ENCODE peak calls at places on chromosomes 2 and 18, in four cellular contexts. G is A549, Q is uterus, D is H54. E is an unnamed sample.

GRCh38 chr2:170324640-170325046 is 146.7 kb downstream of the MYO3B start:
- DNase-seq in D (peak), G (peak), Q (no peak), E (no peak)

GRCh38 chr2:37441055-37441454 is 96.6 kb downstream of the QPCT start:
- DNase-seq in Q (no peak), D (no peak), G (no peak), E (no peak)

GRCh38 chr2:167862787-167863186 is 384.6 kb downstream of the STK39 start:
- DNase-seq in Q (no peak), G (no peak), D (peak), E (no peak)

GRCh38 chr2:173354601-173355131 is at the start of gene CDCA7:
- DNase-seq in D (peak), Q (peak), G (peak), E (peak)

GRCh38 chr2:173451137-173451536 is 96.5 kb downstream of the CDCA7 start:
- DNase-seq in Q (no peak), G (no peak), D (no peak), E (no peak)

GRCh38 chr18:24160086-24160485 is 21.2 kb downstream of the CABYR start:
- DNase-seq in G (no peak), Q (no peak), D (no peak), E (no peak)

GRCh38 chr2:11692966-11693521 is 23.0 kb upstream of the NTSR2 start:
- DNase-seq in D (no peak), Q (peak), G (peak), E (peak)

GRCh38 chr2:46632349-46632748 is 153.0 kb downstream of the TMEM247 start:
- DNase-seq in D (no peak), Q (no peak), G (peak), E (no peak)

GRCh38 chr2:241885701-241886643 is 16.4 kb downstream of the RTP5 start:
- DNase-seq in D (no peak), G (no peak), Q (no peak), E (no peak)

GRCh38 chr2:98768765-98769476 is 38.0 kb upstream of the MGAT4A start:
- DNase-seq in Q (no peak), G (peak), D (no peak), E (no peak)

GRCh38 chr2:80126596-80127189 is 177.9 kb downstream of the LRRTM1 start:
- DNase-seq in G (no peak), D (no peak), Q (no peak), E (no peak)

GRCh38 chr18:5600376-5601071 is 56.7 kb upstream of the EPB41L3 start:
- DNase-seq in D (no peak), Q (no peak), G (no peak), E (no peak)

GRCh38 chr18:31683968-31684278 is 458 bp downstream of the B4GALT6 start:
- DNase-seq in G (no peak), D (no peak), Q (no peak), E (no peak)

GRCh38 chr2:12320027-12320734 is 396.6 kb upstream of the TRIB2 start:
- DNase-seq in Q (peak), D (no peak), G (no peak), E (no peak)

GRCh38 chr18:58525928-58526424 is 102.9 kb downstream of the ALPK2 start:
- DNase-seq in Q (no peak), D (no peak), G (no peak), E (no peak)

GRCh38 chr18:69718912-69719547 is 228.6 kb downstream of the CD226 start:
- DNase-seq in G (no peak), D (no peak), Q (no peak), E (no peak)

GRCh38 chr2:214311031-214311533 is 99.8 kb upstream of the VWC2L start:
- DNase-seq in Q (no peak), G (peak), D (no peak), E (no peak)

GRCh38 chr18:23646282-23646681 is 16.4 kb downstream of the ANKRD29 start:
- DNase-seq in G (no peak), Q (no peak), D (no peak), E (no peak)

GRCh38 chr2:43848174-43848573 is 9.4 kb downstream of the ABCG8 start:
- DNase-seq in Q (no peak), D (no peak), G (peak), E (no peak)

GRCh38 chr18:41144444-41144843 is 810.6 kb upstream of the PIK3C3 start:
- DNase-seq in G (no peak), D (no peak), Q (no peak), E (no peak)

GRCh38 chr18:58316400-58316942 is 272.4 kb downstream of the NEDD4L start:
- DNase-seq in D (no peak), Q (no peak), G (no peak), E (no peak)

GRCh38 chr18:58603365-58604067 is 25.4 kb downstream of the ALPK2 start:
- DNase-seq in Q (no peak), G (no peak), D (no peak), E (no peak)

GRCh38 chr2:96413067-96413722 is 77.6 kb downstream of the NCAPH start:
- DNase-seq in G (peak), D (no peak), Q (no peak), E (no peak)
- TF ChIP-seq POLR2A in G (no peak), D (no peak), Q (no peak), E (no peak)

GRCh38 chr2:135525786-135526185 is 5.2 kb downstream of the ZRANB3 start:
- DNase-seq in G (no peak), D (no peak), Q (no peak), E (no peak)

GRCh38 chr2:135528006-135528405 is 3.0 kb downstream of the ZRANB3 start:
- DNase-seq in D (no peak), Q (no peak), G (no peak), E (no peak)

GRCh38 chr2:135531231-135532197 is at the start of gene R3HDM1:
- DNase-seq in Q (peak), G (peak), D (peak), E (peak)

GRCh38 chr2:135532581-135532980 is 1.3 kb downstream of the R3HDM1 start:
- DNase-seq in G (no peak), Q (no peak), D (no peak), E (no peak)

GRCh38 chr2:135530313-135531230 is at the start of gene ZRANB3:
- DNase-seq in D (peak), G (peak), Q (peak), E (peak)
- TF ChIP-seq POLR2A in D (no peak), G (peak), Q (no peak), E (peak)

DNA sequence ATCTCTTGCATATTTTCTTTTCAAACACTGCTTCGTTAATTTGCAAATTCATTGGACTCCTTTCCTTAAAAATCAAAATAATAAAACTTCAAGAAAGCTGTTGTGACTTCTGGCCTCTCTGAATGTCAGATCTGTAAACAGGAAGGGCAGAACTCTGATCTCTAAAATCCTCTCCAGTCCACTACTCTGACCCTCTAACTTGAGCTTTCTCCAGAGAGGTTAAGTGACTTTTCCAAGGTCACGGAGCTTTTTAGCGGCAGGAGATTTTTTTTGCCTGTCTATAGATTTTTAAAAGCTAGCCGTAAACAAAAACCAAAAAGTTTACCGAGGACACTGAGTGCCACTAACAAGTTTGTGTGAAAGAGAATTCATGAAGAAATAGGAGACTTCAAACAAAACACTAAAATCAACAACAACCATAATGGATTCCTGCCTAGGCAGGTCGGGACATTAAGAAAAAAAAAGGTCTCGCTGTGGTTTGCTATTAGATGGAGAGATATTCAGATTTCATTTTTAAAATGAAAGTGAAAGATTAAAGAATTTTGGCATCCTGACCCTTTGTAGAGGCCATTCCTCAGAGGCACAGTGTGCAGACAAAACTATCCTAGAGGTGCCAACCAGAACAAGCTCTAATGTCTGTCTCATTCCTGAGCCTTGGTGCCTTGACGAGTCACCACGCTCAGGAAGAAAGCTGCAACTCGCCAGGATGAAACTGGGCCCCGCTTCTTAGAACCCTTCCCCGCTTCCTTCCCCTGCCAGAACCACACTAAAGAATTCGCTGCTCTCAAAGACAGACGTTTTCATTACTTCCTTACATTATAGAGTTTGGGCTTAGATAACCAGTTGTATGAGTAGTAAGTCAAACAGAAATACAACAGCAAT is 155.8 kb downstream of the TGIF1 start:
- DNase-seq in Q (no peak), D (no peak), G (no peak), E (no peak)
- TF ChIP-seq POLR2A in Q (no peak), D (no peak), G (no peak), E (no peak)

GRCh38 chr2:86195055-86195807 is at the start of gene IMMT:
- DNase-seq in Q (peak), D (peak), G (peak), E (peak)
- TF ChIP-seq POLR2A in Q (peak), D (peak), G (peak), E (peak)

GRCh38 chr2:109479804-109480203 is 134.0 kb downstream of the SEPTIN10 start:
- DNase-seq in G (no peak), D (no peak), Q (no peak), E (no peak)
- TF ChIP-seq POLR2A in G (no peak), D (no peak), Q (no peak), E (no peak)

GRCh38 chr2:85431787-85432186 is 13.3 kb downstream of the SH2D6 start:
- DNase-seq in D (no peak), Q (no peak), G (no peak), E (no peak)
- TF ChIP-seq POLR2A in D (no peak), Q (no peak), G (no peak), E (no peak)

GRCh38 chr18:49651033-49651432 is 89.2 kb downstream of the LIPG start:
- DNase-seq in G (no peak), Q (no peak), D (no peak), E (no peak)
- TF ChIP-seq POLR2A in G (no peak), Q (no peak), D (no peak), E (no peak)

E was measured in GM12892.